ENCODE peak calls at places on chromosomes 3 and 15, in six cellular contexts. U is H9, L is neuronal stem cell, V is mesenchymal stem cell, C is H1, P is trophoblast cell. Z is an unnamed sample.
A peak's percentile ranks its signal among the peaks of the same experiment; 100 is the strongest.

GRCh38 chr3:94349310-94349848 is 286.5 kb downstream of the NSUN3 start:
- DNase-seq in U (no peak), L (no peak), V (no peak), C (no peak), P (no peak), Z (no peak)

GRCh38 chr3:141708367-141708766 is 29.7 kb upstream of the RNF7 start:
- DNase-seq in U (no peak), L (no peak), V (peak; percentile 27), C (no peak), P (no peak), Z (peak; percentile 6)

GRCh38 chr3:8743911-8744310 is 10.3 kb downstream of the CAV3 start:
- DNase-seq in U (no peak), L (no peak), V (no peak), C (no peak), P (no peak), Z (no peak)

GRCh38 chr3:168801792-168802191 is 706.1 kb upstream of the GOLIM4 start:
- DNase-seq in U (no peak), L (no peak), V (peak; percentile 58), C (no peak), P (peak; percentile 4), Z (peak; percentile 80)

GRCh38 chr3:134251731-134252391 is 1.2 kb upstream of the RYK start:
- DNase-seq in U (peak; percentile 51), L (no peak), V (no peak), C (no peak), P (peak; percentile 14), Z (no peak)

GRCh38 chr3:126352476-126353454 is 4.4 kb downstream of the KLF15 start:
- DNase-seq in U (no peak), L (no peak), V (no peak), C (no peak), P (peak; percentile 50), Z (peak; percentile 40)

GRCh38 chr15:69719527-69719926 is 266.9 kb downstream of the RPLP1 start:
- DNase-seq in U (no peak), L (no peak), V (peak; percentile 31), C (no peak), P (peak; percentile 38), Z (no peak)

GRCh38 chr3:43649365-43649968 is 27.7 kb upstream of the ANO10 start:
- DNase-seq in U (peak; percentile 59), L (peak; percentile 6), V (no peak), C (no peak), P (no peak), Z (no peak)

GRCh38 chr3:62371032-62371734 is 2.2 kb downstream of the FEZF2 start:
- DNase-seq in U (peak; percentile 50), L (no peak), V (no peak), C (peak; percentile 70), P (no peak), Z (no peak)

GRCh38 chr3:46953265-46954010 is 23.1 kb downstream of the CCDC12 start:
- DNase-seq in U (no peak), L (no peak), V (no peak), C (no peak), P (no peak), Z (no peak)

GRCh38 chr15:78415284-78415683 is 22.7 kb upstream of the IREB2 start:
- DNase-seq in U (no peak), L (no peak), V (peak; percentile 32), C (no peak), P (peak; percentile 52), Z (no peak)

GRCh38 chr3:156751461-156752025 is 74.6 kb upstream of the LEKR1 start:
- DNase-seq in U (peak; percentile 84), L (no peak), V (peak; percentile 62), C (peak; percentile 70), P (no peak), Z (peak; percentile 79)

GRCh38 chr3:111810909-111811308 is 48.2 kb upstream of the PHLDB2 start:
- DNase-seq in U (no peak), L (no peak), V (peak; percentile 79), C (no peak), P (peak; percentile 24), Z (peak; percentile 94)

GRCh38 chr3:185049710-185050109 is 103.2 kb downstream of the C3orf70 start:
- DNase-seq in U (no peak), L (no peak), V (no peak), C (no peak), P (no peak), Z (no peak)

DNA sequence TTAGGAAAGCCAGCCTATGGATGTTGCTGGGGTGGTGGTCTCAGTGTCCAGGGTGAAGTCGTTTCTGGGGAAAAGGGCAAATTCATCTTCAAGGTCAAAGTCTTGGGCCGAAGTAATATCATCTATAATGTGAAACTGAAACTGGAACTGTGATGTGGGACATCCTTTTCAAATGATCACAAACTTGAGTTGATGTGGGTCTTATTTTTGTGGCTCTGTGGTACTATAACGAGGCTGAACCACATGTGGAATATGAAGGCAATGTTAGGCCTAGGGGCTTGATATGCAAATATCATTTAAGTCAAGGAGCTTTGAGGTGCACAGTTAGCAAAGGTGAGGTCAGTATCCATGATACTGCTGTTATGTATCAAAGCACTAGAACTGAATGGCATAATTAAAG is 1.5 kb upstream of the CD200R1L start:
- DNase-seq in U (no peak), L (no peak), V (no peak), C (no peak), P (no peak), Z (no peak)
- H2AFZ ChIP-seq in U (no peak overlapping the region), L (no peak overlapping the region), V (no peak overlapping the region), C (no peak overlapping the region), P (no peak overlapping the region), Z (no peak overlapping the region)

GRCh38 chr3:107516475-107516874 is 6.3 kb upstream of the BBX start:
- DNase-seq in U (no peak), L (no peak), V (no peak), C (no peak), P (no peak), Z (no peak)
- H3K4ac ChIP-seq in U (no peak overlapping the region), L (no peak overlapping the region), V (no peak overlapping the region), C (no peak overlapping the region), P (no peak overlapping the region), Z (no peak overlapping the region)

DNA sequence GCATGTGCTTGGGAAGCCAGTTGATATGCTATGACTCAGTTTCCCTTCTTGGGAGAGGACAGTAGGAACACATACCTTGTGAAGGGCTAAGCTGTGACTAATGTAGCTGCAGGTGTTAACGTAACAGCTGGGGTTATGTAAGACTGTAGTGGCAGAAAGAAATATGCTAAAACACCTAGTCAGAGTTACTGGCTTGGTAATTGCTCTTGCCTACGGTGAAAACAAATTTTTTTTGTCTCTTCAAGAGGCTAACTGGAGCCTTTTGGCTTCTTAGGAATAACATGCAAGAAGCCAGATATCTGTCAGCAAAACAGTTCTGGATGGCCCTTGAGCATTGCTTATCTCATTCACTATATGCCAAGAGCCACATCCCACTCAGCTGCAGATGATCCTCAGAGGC is 1.4 kb downstream of the MAPKBP1 start:
- DNase-seq in U (no peak), L (no peak), V (no peak), C (no peak), P (peak; percentile 86), Z (no peak)
- H3K4me1 ChIP-seq in U (peaks cover 19% of the 10 kb centered on the region), L (peaks cover 13% of the 10 kb centered on the region), V (peaks cover 7% of the 10 kb centered on the region), C (peaks cover 28% of the 10 kb centered on the region), P (peaks cover 17% of the 10 kb centered on the region), Z (peaks cover 21% of the 10 kb centered on the region)

GRCh38 chr3:177607596-177607995 is 410.3 kb upstream of the TBL1XR1 start:
- DNase-seq in U (no peak), L (no peak), V (no peak), C (no peak), P (no peak), Z (peak; percentile 37)
- H2AFZ ChIP-seq in U (no peak overlapping the region), L (no peak overlapping the region), V (no peak overlapping the region), C (no peak overlapping the region), P (no peak overlapping the region), Z (no peak overlapping the region)

GRCh38 chr15:100602064-100602821 is at the start of the genes ASB7 and LINS1:
- DNase-seq in U (peak; percentile 100), L (peak; percentile 100), V (peak; percentile 100), C (peak; percentile 95), P (peak; percentile 100), Z (peak; percentile 100)

GRCh38 chr15:100601158-100601557 is 826 bp downstream of the LINS1 start:
- DNase-seq in U (no peak), L (no peak), V (peak; percentile 47), C (no peak), P (no peak), Z (no peak)

GRCh38 chr15:100601628-100602063 is 338 bp downstream of the LINS1 start:
- DNase-seq in U (no peak), L (no peak), V (no peak), C (no peak), P (no peak), Z (no peak)

GRCh38 chr15:100598655-100599054 is 3.3 kb downstream of the LINS1 start:
- DNase-seq in U (no peak), L (no peak), V (no peak), C (no peak), P (no peak), Z (no peak)

GRCh38 chr15:100602822-100603393 is 519 bp downstream of the ASB7 start:
- DNase-seq in U (peak; percentile 47), L (no peak), V (peak; percentile 63), C (peak; percentile 83), P (peak; percentile 30), Z (peak; percentile 20)
- H3K4ac ChIP-seq in U (no peak overlapping the region), L (no peak overlapping the region), V (peak overlapping the region; percentile 27), C (peak overlapping the region; percentile 61), P (peak overlapping the region; percentile 93), Z (peak overlapping the region; percentile 74)

DNA sequence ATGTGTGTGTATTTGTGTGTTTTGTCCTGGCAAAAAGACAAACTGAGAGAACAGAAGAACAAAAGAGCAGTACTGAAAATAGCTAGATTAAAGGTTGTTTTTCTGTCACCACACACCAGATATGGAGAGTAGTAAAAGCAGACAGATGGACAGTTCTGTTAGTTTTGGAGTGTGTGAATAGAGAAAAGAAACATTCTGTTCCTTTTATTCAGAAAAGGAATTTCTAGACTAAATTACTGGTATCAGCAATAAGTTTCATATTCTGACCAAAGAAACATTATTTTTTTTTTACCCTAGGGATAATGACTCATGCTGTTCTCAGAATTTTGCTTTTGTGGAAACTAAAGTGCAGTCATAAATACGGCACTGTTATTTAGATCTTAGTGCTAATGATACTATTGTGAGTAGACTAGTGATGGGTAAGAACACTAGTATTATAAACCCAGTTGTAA is 32.9 kb downstream of the PIK3CA start:
- DNase-seq in U (no peak), L (no peak), V (peak; percentile 60), C (no peak), P (no peak), Z (peak; percentile 63)
- H3K4me1 ChIP-seq in U (no peaks in the 10 kb centered on the region), L (peaks cover 2% of the 10 kb centered on the region), V (peaks cover 3% of the 10 kb centered on the region), C (peaks cover 7% of the 10 kb centered on the region), P (peaks cover 2% of the 10 kb centered on the region), Z (peaks cover 8% of the 10 kb centered on the region)